ENCODE peak calls at places on chromosome 20, in six cellular contexts. E, C, M, I, H and G are unnamed samples. For H3K4me1, the result is how much of the 10 kb centered on the place peaks cover.

GRCh38 chr20:51306521-51307358 is 235.8 kb downstream of the NFATC2 start:
- DNase-seq in E (peak), C (peak), M (peak), I (peak), H (peak), G (peak)

GRCh38 chr20:19412254-19412653 is 199.8 kb downstream of the SLC24A3 start:
- DNase-seq in E (no peak), C (no peak), M (no peak), I (no peak), H (no peak), G (no peak)

GRCh38 chr20:42308980-42309524 is 690.9 kb upstream of the CHD6 start:
- DNase-seq in E (no peak), C (no peak), M (no peak), I (no peak), H (no peak), G (no peak)

GRCh38 chr20:46994341-46994740 is 99.7 kb downstream of the EYA2 start:
- DNase-seq in E (no peak), C (peak), M (no peak), I (peak), H (no peak), G (no peak)

GRCh38 chr20:3407426-3408250 is at the start of gene DNAAF9:
- DNase-seq in E (peak), C (peak), M (peak), I (peak), H (peak), G (peak)

GRCh38 chr20:15708984-15709598 is 864.2 kb downstream of the KIF16B start:
- DNase-seq in E (no peak), C (peak), M (peak), I (peak), H (no peak), G (no peak)

GRCh38 chr20:62123450-62124118 is 1.3 kb downstream of the LSM14B start:
- DNase-seq in E (peak), C (no peak), M (peak), I (no peak), H (no peak), G (no peak)

GRCh38 chr20:57288676-57289075 is 22.2 kb upstream of the BMP7 start:
- DNase-seq in E (no peak), C (no peak), M (no peak), I (no peak), H (no peak), G (no peak)

GRCh38 chr20:21008951-21009350 is 97.2 kb downstream of the LINC00237 start:
- DNase-seq in E (no peak), C (no peak), M (no peak), I (no peak), H (no peak), G (no peak)

GRCh38 chr20:12723811-12724210 is 285.0 kb upstream of the SPTLC3 start:
- DNase-seq in E (no peak), C (no peak), M (no peak), I (no peak), H (no peak), G (no peak)

GRCh38 chr20:59802018-59802417 is 131.4 kb downstream of the SYCP2 start:
- DNase-seq in E (no peak), C (no peak), M (no peak), I (no peak), H (no peak), G (no peak)

GRCh38 chr20:47950103-47950502 is 164.8 kb upstream of the SULF2 start:
- DNase-seq in E (no peak), C (no peak), M (peak), I (peak), H (no peak), G (no peak)

GRCh38 chr20:29873946-29874345 is 1383.5 kb upstream of the DEFB115 start:
- DNase-seq in E (peak), C (peak), M (peak), I (peak), H (peak), G (no peak)

GRCh38 chr20:4244700-4245485 is 229.5 kb upstream of the RNF24 start:
- DNase-seq in E (no peak), C (peak), M (no peak), I (peak), H (no peak), G (no peak)

GRCh38 chr20:46400253-46400652 is 6.2 kb downstream of the ELMO2 start:
- DNase-seq in E (peak), C (no peak), M (peak), I (peak), H (no peak), G (no peak)

GRCh38 chr20:8854566-8854965 is 214.3 kb upstream of the PLCB4 start:
- DNase-seq in E (peak), C (no peak), M (peak), I (peak), H (no peak), G (no peak)

GRCh38 chr20:41141153-41141815 is 3.9 kb downstream of the PLCG1 start:
- DNase-seq in E (peak), C (no peak), M (no peak), I (no peak), H (no peak), G (no peak)

GRCh38 chr20:13353261-13353945 is 132.3 kb downstream of the ISM1 start:
- DNase-seq in E (no peak), C (no peak), M (peak), I (no peak), H (no peak), G (no peak)

GRCh38 chr20:22663528-22664025 is 79.2 kb upstream of the FOXA2 start:
- DNase-seq in E (no peak), C (no peak), M (no peak), I (no peak), H (no peak), G (no peak)

GRCh38 chr20:61753987-61754956 is 311.4 kb downstream of the TAF4 start:
- DNase-seq in E (no peak), C (no peak), M (no peak), I (no peak), H (no peak), G (no peak)

GRCh38 chr20:59811681-59812171 is 121.7 kb downstream of the SYCP2 start:
- DNase-seq in E (no peak), C (peak), M (no peak), I (no peak), H (no peak), G (no peak)

GRCh38 chr20:51985013-51985415 is 182.7 kb upstream of the SALL4 start:
- DNase-seq in E (peak), C (no peak), M (peak), I (peak), H (no peak), G (no peak)

GRCh38 chr20:1813674-1814635 is 81.3 kb upstream of the SIRPA start:
- DNase-seq in E (no peak), C (no peak), M (no peak), I (no peak), H (no peak), G (no peak)

GRCh38 chr20:1816384-1817381 is 78.5 kb upstream of the SIRPA start:
- DNase-seq in E (peak), C (no peak), M (no peak), I (no peak), H (no peak), G (peak)

GRCh38 chr20:1813101-1813529 is 82.1 kb upstream of the SIRPA start:
- DNase-seq in E (peak), C (peak), M (no peak), I (peak), H (no peak), G (no peak)

GRCh38 chr20:1817577-1818211 is 77.5 kb upstream of the SIRPA start:
- DNase-seq in E (no peak), C (no peak), M (no peak), I (no peak), H (no peak), G (no peak)

GRCh38 chr20:1815502-1816085 is 79.6 kb upstream of the SIRPA start:
- DNase-seq in E (no peak), C (no peak), M (no peak), I (no peak), H (no peak), G (no peak)
- H3K27ac ChIP-seq in E (no peak), C (no peak), M (no peak), I (peak), H (no peak), G (no peak)

GRCh38 chr20:44912189-44912588 is 2.3 kb downstream of the PABPC1L start:
- DNase-seq in E (no peak), C (no peak), M (no peak), I (no peak), H (no peak), G (no peak)

GRCh38 chr20:44908987-44909871 is 631 bp upstream of the PABPC1L start:
- DNase-seq in E (no peak), C (no peak), M (no peak), I (no peak), H (no peak), G (no peak)

GRCh38 chr20:44909872-44910689 is at the start of gene PABPC1L:
- DNase-seq in E (peak), C (peak), M (peak), I (peak), H (peak), G (peak)

GRCh38 chr20:44910690-44911262 is 916 bp downstream of the PABPC1L start:
- DNase-seq in E (no peak), C (no peak), M (no peak), I (no peak), H (no peak), G (no peak)

GRCh38 chr20:44911264-44911921 is 1.5 kb downstream of the PABPC1L start:
- DNase-seq in E (peak), C (peak), M (peak), I (peak), H (peak), G (no peak)
- H3K4me3 ChIP-seq in E (no peak), C (no peak), M (no peak), I (no peak), H (no peak), G (no peak)

GRCh38 chr20:38604873-38605303 is 3.3 kb downstream of the ARHGAP40 start:
- DNase-seq in E (peak), C (peak), M (no peak), I (no peak), H (no peak), G (no peak)
- H3K4me1 ChIP-seq in E (under half), C (under half), M (under half), I (under half), H (under half), G (under half)

DNA sequence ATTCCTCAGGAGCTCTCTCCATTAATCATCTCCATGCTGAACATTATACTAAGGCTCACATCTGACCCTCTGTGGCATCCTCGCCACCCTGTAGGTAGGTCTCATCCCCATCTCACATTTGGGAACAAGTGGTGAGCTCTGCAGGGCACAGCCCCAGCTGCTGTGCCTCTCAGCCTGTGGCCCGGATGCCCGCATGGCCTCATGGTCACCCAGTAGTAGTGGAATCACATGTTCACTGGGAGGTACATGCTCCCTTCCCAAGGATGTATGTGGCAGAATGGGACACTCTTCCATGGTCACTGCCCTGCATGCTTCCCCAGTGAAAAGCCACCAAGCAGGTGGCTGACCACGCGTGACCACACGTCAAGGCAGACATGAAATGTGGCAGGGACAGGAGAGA is 26.3 kb upstream of the APMAP start:
- DNase-seq in E (no peak), C (peak), M (no peak), I (no peak), H (no peak), G (no peak)
- H3K27ac ChIP-seq in E (no peak), C (peak), M (no peak), I (peak), H (no peak), G (no peak)

GRCh38 chr20:36573798-36574277 is 441 bp downstream of the TGIF2 start:
- DNase-seq in E (no peak), C (peak), M (peak), I (peak), H (peak), G (peak)

GRCh38 chr20:36569847-36570429 is 3.5 kb upstream of the TGIF2 start:
- DNase-seq in E (peak), C (no peak), M (peak), I (no peak), H (no peak), G (no peak)

GRCh38 chr20:36573103-36573797 is at the start of gene TGIF2:
- DNase-seq in E (peak), C (peak), M (peak), I (peak), H (peak), G (peak)

GRCh38 chr20:36572701-36573102 is 695 bp upstream of the TGIF2 start:
- DNase-seq in E (peak), C (peak), M (peak), I (peak), H (no peak), G (peak)

DNA sequence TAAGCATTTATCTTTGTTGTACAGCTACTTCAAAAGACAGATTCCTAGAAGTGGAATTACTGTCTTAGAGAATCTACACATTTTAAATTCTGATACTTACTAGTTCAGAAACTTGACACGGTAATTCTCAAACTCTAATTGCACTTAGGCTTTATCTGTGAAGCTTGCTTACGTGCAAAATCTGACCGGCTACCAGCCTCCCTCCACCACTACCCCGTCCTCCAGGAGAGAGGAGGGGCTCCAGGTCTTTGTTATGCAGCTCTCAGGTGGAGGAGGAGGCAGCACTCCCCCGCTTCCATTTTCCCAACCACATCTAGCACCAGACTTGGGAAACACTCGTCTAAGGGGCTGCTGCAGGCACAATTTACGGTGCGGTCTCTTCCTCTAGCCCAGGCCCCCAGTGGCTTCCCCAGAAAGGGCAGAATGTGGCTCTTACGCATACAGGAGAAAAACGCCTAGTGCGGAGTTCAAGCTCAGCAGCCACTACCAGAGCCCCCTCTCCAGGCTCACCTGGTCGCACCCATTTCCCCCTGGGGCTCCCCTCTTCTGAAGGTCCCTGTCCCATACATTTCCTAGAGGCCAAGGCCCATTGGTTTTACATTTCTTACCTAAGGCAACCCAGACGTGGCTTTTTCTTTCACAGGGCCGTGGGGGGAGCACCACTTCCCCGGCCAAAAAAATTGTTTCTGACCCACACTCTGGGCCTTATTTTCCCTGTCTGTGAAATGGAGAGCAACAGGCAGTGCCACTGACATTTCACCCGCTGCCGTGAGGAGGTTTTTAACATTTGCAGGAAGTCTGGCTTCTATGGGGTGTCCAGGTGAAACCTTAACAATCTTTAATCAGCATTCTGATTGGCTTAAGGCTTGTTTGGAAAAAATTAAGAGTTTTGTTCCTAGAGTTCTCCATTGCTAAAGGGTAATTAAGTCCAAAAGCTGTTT is 1.6 kb upstream of the TGIF2 start:
- DNase-seq in E (no peak), C (no peak), M (no peak), I (no peak), H (no peak), G (no peak)
- H3K4me3 ChIP-seq in E (no peak), C (no peak), M (peak), I (no peak), H (peak), G (peak)

GRCh38 chr20:50221501-50222323 is 31.1 kb downstream of the CEBPB start:
- DNase-seq in E (peak), C (no peak), M (no peak), I (peak), H (no peak), G (no peak)
- H3K4me1 ChIP-seq in E (under half), C (under half), M (under half), I (under half), H (under half), G (under half)

DNA sequence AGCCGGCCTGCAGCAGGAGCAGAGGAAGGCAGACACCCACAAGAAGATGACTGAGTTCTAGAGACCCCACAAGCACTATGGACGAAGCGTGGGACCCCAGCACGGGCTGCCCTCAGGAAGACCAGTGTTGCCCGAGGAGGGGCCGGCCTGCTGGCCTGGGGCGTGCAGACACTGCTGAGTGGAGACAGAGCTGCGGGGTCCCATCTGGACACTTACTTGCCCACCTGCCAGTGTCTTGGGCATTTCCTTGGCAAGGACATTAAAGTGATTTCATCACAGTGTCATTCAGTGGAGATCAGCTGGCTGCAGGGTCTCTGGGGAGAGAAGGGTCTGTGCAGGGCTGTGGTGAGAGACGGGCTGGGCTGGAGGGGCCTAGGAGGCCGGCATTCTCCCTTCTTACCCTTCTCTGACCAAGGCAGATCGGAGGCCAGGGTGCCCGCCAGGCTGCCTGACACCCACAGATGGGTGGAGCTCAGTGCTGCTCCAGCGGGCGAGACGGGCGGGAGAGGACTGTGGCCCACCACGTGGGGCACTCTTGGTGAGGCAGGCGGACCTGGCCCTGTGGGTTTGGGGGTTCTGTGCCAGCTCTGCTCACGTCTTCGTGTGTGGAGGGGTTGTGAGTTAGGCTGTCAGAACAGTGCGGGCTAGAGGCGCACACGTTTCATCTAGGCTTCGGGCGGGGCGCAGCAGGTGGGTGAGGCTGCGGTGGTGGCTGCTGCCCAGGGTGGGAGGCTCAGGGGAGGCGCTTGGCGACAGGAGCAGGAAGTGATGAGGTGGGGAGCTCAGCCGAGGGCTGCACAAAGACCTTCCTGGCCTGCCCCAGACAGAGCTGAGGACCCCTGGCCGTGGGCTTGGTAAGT is at the start of gene LIME1:
- DNase-seq in E (no peak), C (peak), M (no peak), I (no peak), H (peak), G (peak)
- H3K27ac ChIP-seq in E (no peak), C (peak), M (no peak), I (no peak), H (peak), G (peak)

GRCh38 chr20:31871602-31871954 is 1.1 kb downstream of the TTLL9 start:
- DNase-seq in E (no peak), C (no peak), M (no peak), I (no peak), H (no peak), G (no peak)

GRCh38 chr20:31868853-31869672 is 1.3 kb downstream of the DUSP15 start:
- DNase-seq in E (no peak), C (no peak), M (no peak), I (no peak), H (no peak), G (no peak)

GRCh38 chr20:31870703-31871601 is 518 bp downstream of the TTLL9 start:
- DNase-seq in E (no peak), C (peak), M (no peak), I (peak), H (no peak), G (no peak)

GRCh38 chr20:31869942-31870702 is at the start of the genes DUSP15 and TTLL9:
- DNase-seq in E (no peak), C (peak), M (no peak), I (peak), H (no peak), G (no peak)

GRCh38 chr20:31869673-31869941 is 720 bp downstream of the DUSP15 start:
- DNase-seq in E (no peak), C (no peak), M (no peak), I (no peak), H (no peak), G (no peak)
- H3K4me3 ChIP-seq in E (no peak), C (peak), M (peak), I (no peak), H (peak), G (peak)

GRCh38 chr20:33828326-33828834 is 17.2 kb downstream of the CHMP4B start:
- DNase-seq in E (no peak), C (no peak), M (no peak), I (no peak), H (no peak), G (no peak)
- H3K4me1 ChIP-seq in E (under half), C (half or more), M (under half), I (half or more), H (under half), G (under half)